ENCODE peak calls at places on chromosomes 11 and 22, in nine cellular contexts. G is NCI-H1105; X is PC-3; F is HS-27A; C is fibroblast of the aortic adventitia; U is T-helper 2 cell; Y is dermis microvascular lymphatic vessel endothelial cell; I is naive thymus-derived CD8-positive, alpha-beta T cell; A is stimulated activated CD4-positive, alpha-beta T cell treated with anti-CD3 and anti-CD28 coated beads, Interleukin-1b, Interleukin-23, amount 100 ng/mL, for 24 hours. S is an unnamed sample.
A peak's percentile ranks its signal among the peaks of the same experiment; 100 is the strongest.

GRCh38 chr11:88103337-88104206 is 71.7 kb downstream of the RAB38 start:
- DNase-seq in G (peak; percentile 20), X (peak; percentile 79), F (peak; percentile 14), C (peak; percentile 40), U (no peak), Y (peak; percentile 24), I (no peak), A (peak; percentile 4), S (no peak)

GRCh38 chr11:131977231-131977630 is 606.8 kb downstream of the NTM start:
- DNase-seq in G (no peak), X (peak; percentile 75), F (peak; percentile 3), C (peak; percentile 52), U (no peak), Y (no peak), I (no peak), A (no peak), S (no peak)

GRCh38 chr11:122215244-122215992 is 99.4 kb upstream of the BLID start:
- DNase-seq in G (peak; percentile 66), X (peak; percentile 80), F (peak; percentile 95), C (peak; percentile 100), U (no peak), Y (peak; percentile 29), I (no peak), A (no peak), S (peak; percentile 42)

GRCh38 chr11:43942651-43943356 is 367 bp downstream of the C11orf96 start:
- DNase-seq in G (no peak), X (peak; percentile 2), F (no peak), C (no peak), U (no peak), Y (no peak), I (no peak), A (no peak), S (no peak)

GRCh38 chr11:126925321-126926093 is 75.1 kb downstream of the KIRREL3 start:
- DNase-seq in G (no peak), X (peak; percentile 48), F (no peak), C (no peak), U (no peak), Y (no peak), I (no peak), A (no peak), S (no peak)

GRCh38 chr11:128928400-128928799 is 14.3 kb downstream of the TP53AIP1 start:
- DNase-seq in G (no peak), X (no peak), F (no peak), C (no peak), U (no peak), Y (no peak), I (no peak), A (no peak), S (no peak)

GRCh38 chr11:8060801-8061554 is 20.0 kb upstream of the TUB start:
- DNase-seq in G (no peak), X (no peak), F (no peak), C (peak; percentile 76), U (no peak), Y (no peak), I (no peak), A (no peak), S (no peak)

GRCh38 chr11:12240669-12241068 is 130.3 kb downstream of the MICAL2 start:
- DNase-seq in G (no peak), X (no peak), F (no peak), C (no peak), U (no peak), Y (no peak), I (no peak), A (no peak), S (no peak)

GRCh38 chr11:96065379-96065778 is 141.5 kb upstream of the MTMR2 start:
- DNase-seq in G (no peak), X (peak; percentile 37), F (no peak), C (no peak), U (no peak), Y (no peak), I (no peak), A (no peak), S (no peak)

GRCh38 chr11:66860449-66860831 is 3.6 kb downstream of the LRFN4 start:
- DNase-seq in G (no peak), X (no peak), F (no peak), C (no peak), U (no peak), Y (no peak), I (no peak), A (no peak), S (no peak)

GRCh38 chr11:118633979-118634378 is 26.6 kb downstream of the PHLDB1 start:
- DNase-seq in G (peak; percentile 32), X (no peak), F (no peak), C (no peak), U (no peak), Y (no peak), I (no peak), A (no peak), S (no peak)

GRCh38 chr22:47472636-47473035 is 710.2 kb downstream of the TBC1D22A start:
- DNase-seq in G (no peak), X (no peak), F (no peak), C (no peak), U (no peak), Y (no peak), I (no peak), A (no peak), S (no peak)

GRCh38 chr11:6599449-6599848 is 4.0 kb downstream of the RRP8 start:
- DNase-seq in G (no peak), X (no peak), F (no peak), C (no peak), U (no peak), Y (no peak), I (no peak), A (no peak), S (no peak)

GRCh38 chr11:32838505-32839274 is 9.0 kb downstream of the PRRG4 start:
- DNase-seq in G (no peak), X (peak; percentile 81), F (no peak), C (peak; percentile 26), U (no peak), Y (no peak), I (no peak), A (no peak), S (no peak)

GRCh38 chr22:46308283-46308988 is 11.8 kb downstream of the GTSE1 start:
- DNase-seq in G (no peak), X (no peak), F (no peak), C (no peak), U (no peak), Y (no peak), I (peak; percentile 49), A (no peak), S (no peak)

GRCh38 chr11:210122-210802 is 2.8 kb downstream of the RIC8A start:
- DNase-seq in G (no peak), X (peak; percentile 62), F (no peak), C (peak; percentile 72), U (no peak), Y (no peak), I (no peak), A (no peak), S (no peak)

GRCh38 chr22:44685384-44686056 is 16.5 kb upstream of the PRR5 start:
- DNase-seq in G (no peak), X (peak; percentile 45), F (no peak), C (peak; percentile 65), U (peak; percentile 75), Y (no peak), I (peak; percentile 87), A (peak; percentile 70), S (no peak)

GRCh38 chr11:64223001-64223651 is 2.9 kb downstream of the TRPT1 start:
- DNase-seq in G (no peak), X (no peak), F (no peak), C (no peak), U (no peak), Y (no peak), I (no peak), A (no peak), S (no peak)

GRCh38 chr22:36998620-36999351 is 20.5 kb downstream of the TST start:
- DNase-seq in G (no peak), X (no peak), F (no peak), C (peak; percentile 18), U (no peak), Y (no peak), I (no peak), A (no peak), S (peak; percentile 15)

GRCh38 chr11:82046778-82047177 is 686.9 kb downstream of the FAM181B start:
- DNase-seq in G (no peak), X (no peak), F (no peak), C (peak; percentile 76), U (no peak), Y (no peak), I (no peak), A (no peak), S (no peak)

GRCh38 chr22:26086359-26086758 is 82.9 kb upstream of the SEZ6L start:
- DNase-seq in G (peak; percentile 27), X (no peak), F (no peak), C (no peak), U (no peak), Y (no peak), I (no peak), A (no peak), S (no peak)

GRCh38 chr11:62555464-62556092 is 9.0 kb upstream of the AHNAK start:
- DNase-seq in G (no peak), X (peak; percentile 50), F (no peak), C (peak; percentile 62), U (no peak), Y (no peak), I (peak; percentile 85), A (no peak), S (no peak)